ENCODE peak calls at places on chromosomes 12 and 14, in six cellular contexts. Y is uterus, C is sigmoid colon, S is prostate gland, P is H54, D is tibial nerve. O is an unnamed sample.

GRCh38 chr14:76314521-76314951 is 61.4 kb upstream of the ESRRB start:
- DNase-seq in Y (no peak), C (peak), S (no peak), P (no peak), D (no peak), O (no peak)

GRCh38 chr12:27946396-27946795 is 26.1 kb downstream of the PTHLH start:
- DNase-seq in Y (no peak), C (no peak), S (no peak), P (no peak), D (no peak), O (no peak)

GRCh38 chr12:89433634-89434033 is 81.3 kb upstream of the DUSP6 start:
- DNase-seq in Y (no peak), C (no peak), S (no peak), P (no peak), D (no peak), O (no peak)

GRCh38 chr14:75831455-75831854 is 150.3 kb downstream of the TGFB3 start:
- DNase-seq in Y (peak), C (peak), S (peak), P (no peak), D (peak), O (no peak)

GRCh38 chr12:28367993-28368392 is 177.7 kb downstream of the CCDC91 start:
- DNase-seq in Y (no peak), C (no peak), S (no peak), P (no peak), D (no peak), O (no peak)

GRCh38 chr12:11862794-11863193 is 207.9 kb upstream of the BCL2L14 start:
- DNase-seq in Y (peak), C (no peak), S (no peak), P (no peak), D (no peak), O (no peak)

GRCh38 chr14:60805881-60806569 is 71.5 kb downstream of the MNAT1 start:
- DNase-seq in Y (no peak), C (no peak), S (no peak), P (peak), D (no peak), O (no peak)

GRCh38 chr14:71586131-71586893 is 345.9 kb upstream of the RGS6 start:
- DNase-seq in Y (peak), C (no peak), S (no peak), P (peak), D (no peak), O (no peak)

GRCh38 chr14:54782803-54783659 is 119.6 kb downstream of the GCH1 start:
- DNase-seq in Y (no peak), C (peak), S (no peak), P (no peak), D (no peak), O (no peak)

GRCh38 chr12:111225307-111225706 is 143.6 kb downstream of the PHETA1 start:
- DNase-seq in Y (no peak), C (no peak), S (no peak), P (no peak), D (no peak), O (no peak)

GRCh38 chr14:56374421-56374820 is 205.2 kb upstream of the TMEM260 start:
- DNase-seq in Y (no peak), C (no peak), S (no peak), P (no peak), D (no peak), O (no peak)

GRCh38 chr14:96586056-96586455 is 83.9 kb downstream of the PAPOLA start:
- DNase-seq in Y (no peak), C (no peak), S (no peak), P (no peak), D (no peak), O (no peak)

GRCh38 chr12:47905313-47905730 is 528 bp upstream of the VDR start:
- DNase-seq in Y (no peak), C (peak), S (peak), P (no peak), D (peak), O (no peak)

GRCh38 chr14:55427439-55427838 is 13.0 kb downstream of the TBPL2 start:
- DNase-seq in Y (no peak), C (no peak), S (no peak), P (no peak), D (no peak), O (peak)

GRCh38 chr12:123757555-123757954 is 4.5 kb upstream of the DNAH10 start:
- DNase-seq in Y (peak), C (no peak), S (no peak), P (no peak), D (no peak), O (no peak)

GRCh38 chr12:116043673-116044072 is 233.8 kb downstream of the MED13L start:
- DNase-seq in Y (no peak), C (no peak), S (no peak), P (no peak), D (no peak), O (no peak)

GRCh38 chr12:58917699-58918334 is 2.5 kb downstream of the LRIG3 start:
- DNase-seq in Y (no peak), C (no peak), S (no peak), P (no peak), D (no peak), O (no peak)

GRCh38 chr14:102297436-102298170 is 7.4 kb downstream of the MOK start:
- DNase-seq in Y (no peak), C (no peak), S (no peak), P (no peak), D (no peak), O (no peak)

GRCh38 chr14:84080961-84081360 is 1449.0 kb upstream of the FLRT2 start:
- DNase-seq in Y (no peak), C (no peak), S (no peak), P (no peak), D (no peak), O (no peak)

GRCh38 chr12:68370667-68371066 is 38.5 kb upstream of the MDM1 start:
- DNase-seq in Y (no peak), C (no peak), S (no peak), P (no peak), D (no peak), O (peak)

GRCh38 chr12:124385219-124385969 is 90.5 kb downstream of the RFLNA start:
- DNase-seq in Y (peak), C (no peak), S (no peak), P (peak), D (no peak), O (no peak)

GRCh38 chr12:44842669-44843068 is 33.4 kb downstream of the NELL2 start:
- DNase-seq in Y (no peak), C (no peak), S (no peak), P (no peak), D (no peak), O (no peak)

GRCh38 chr12:93317227-93317626 is 60.5 kb upstream of the NUDT4 start:
- DNase-seq in Y (no peak), C (no peak), S (no peak), P (no peak), D (no peak), O (peak)

GRCh38 chr12:612886-613285 is 50.4 kb downstream of the NINJ2 start:
- DNase-seq in Y (no peak), C (no peak), S (no peak), P (no peak), D (no peak), O (no peak)

GRCh38 chr12:127607146-127607725 is 659.7 kb upstream of the TMEM132C start:
- DNase-seq in Y (no peak), C (no peak), S (no peak), P (no peak), D (no peak), O (no peak)

DNA sequence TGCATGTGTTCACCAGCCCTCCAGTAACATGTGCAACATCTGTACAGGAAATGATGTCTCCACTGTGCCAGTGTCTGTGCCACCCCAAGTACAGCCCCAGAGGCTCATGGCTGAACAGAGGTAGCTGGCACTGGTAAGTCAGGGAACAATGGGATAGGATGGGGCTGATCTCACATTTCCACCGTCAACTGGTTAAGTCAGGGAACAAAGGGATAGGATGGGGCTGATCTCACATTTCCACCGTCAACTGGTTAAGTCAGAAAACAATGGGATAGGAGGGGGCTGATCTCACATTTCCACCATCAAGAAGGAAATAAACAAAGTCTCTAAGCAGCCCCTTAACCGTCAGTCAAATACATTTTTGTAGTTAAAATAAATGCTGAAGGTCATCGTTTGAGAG is 246.6 kb downstream of the TMEM132D start:
- DNase-seq in Y (no peak), C (no peak), S (no peak), P (no peak), D (no peak), O (no peak)
- TF ChIP-seq POLR2A in Y (no peak), C (no peak), S (no peak), P (no peak), D (no peak), O (no peak)

DNA sequence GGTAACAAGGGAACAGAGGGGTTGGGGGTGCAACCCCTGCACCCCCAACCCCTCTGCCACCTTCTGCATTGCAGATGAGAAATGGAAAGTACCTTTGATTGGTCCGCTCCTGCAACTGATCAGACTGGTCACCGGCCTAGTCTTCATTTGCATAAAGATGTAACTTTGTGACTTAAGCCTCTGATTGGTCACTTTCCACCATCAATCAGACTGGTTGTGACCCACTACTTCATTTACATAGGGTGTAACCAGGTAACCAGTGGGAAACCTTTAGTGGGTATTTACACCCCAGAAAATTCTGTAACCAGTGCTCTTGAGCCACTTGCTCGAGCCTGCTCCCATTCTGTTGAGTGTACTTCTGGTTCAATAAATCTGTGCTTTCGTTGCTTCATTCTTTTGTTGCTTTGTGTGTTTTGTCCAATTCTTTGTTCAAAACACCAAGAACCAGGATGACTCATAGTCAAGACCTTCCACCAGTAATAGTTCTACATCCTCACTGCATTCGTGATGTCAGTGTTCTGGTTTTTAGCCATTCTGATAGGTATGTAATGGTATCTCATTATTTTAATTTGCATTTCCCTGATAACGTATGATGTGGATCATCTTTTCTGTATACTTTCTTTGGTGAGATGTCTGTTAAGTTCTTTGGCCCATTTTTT is 30.8 kb downstream of the LEMD3 start:
- DNase-seq in Y (no peak), C (no peak), S (no peak), P (no peak), D (no peak), O (no peak)
- TF ChIP-seq POLR2A in Y (no peak), C (no peak), S (no peak), P (no peak), D (no peak), O (no peak)

DNA sequence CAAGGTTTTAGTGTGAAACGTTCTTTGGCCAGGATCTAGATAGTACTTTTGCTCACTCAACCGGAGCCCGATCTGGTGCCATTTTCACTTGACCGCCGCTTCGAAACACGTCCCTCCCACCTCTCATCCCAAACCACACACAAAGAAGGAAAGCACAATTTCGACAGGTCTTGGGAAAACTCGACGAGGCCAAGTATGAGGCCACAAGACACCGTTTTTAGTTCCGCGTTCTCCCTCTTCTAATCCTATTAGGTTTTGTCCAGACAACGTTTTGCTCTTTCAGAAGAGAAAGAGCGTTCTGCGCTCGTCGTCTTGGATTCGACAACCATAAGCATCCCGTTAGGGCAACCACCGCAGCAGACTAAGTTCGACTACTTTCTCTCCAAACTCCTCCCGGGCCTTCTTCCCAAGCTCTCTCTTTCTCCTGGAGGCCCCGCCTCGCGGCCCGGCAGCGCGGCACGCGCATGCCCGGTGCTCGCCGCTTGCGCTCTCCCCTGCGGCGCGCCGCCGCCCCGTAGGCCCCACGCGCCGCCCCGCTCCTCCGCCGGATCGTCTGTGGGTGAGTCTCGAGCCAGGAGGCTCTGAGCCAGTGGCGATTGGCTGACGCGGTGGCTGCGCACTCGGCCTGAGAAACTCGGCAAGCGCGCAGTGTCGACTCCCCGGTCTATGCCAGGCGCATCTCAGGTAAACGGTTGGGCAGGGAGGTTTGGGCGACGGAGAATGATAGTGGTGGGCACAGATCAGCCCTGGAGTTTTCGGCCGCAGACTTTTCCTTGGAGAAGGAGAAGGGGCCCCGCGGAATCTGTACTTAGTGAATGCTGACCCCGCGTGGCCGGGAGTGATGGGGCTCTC is at the start of gene MIPOL1:
- DNase-seq in Y (peak), C (peak), S (peak), P (no peak), D (peak), O (peak)
- TF ChIP-seq POLR2A in Y (peak), C (no peak), S (peak), P (no peak), D (peak), O (peak)

GRCh38 chr14:68285421-68286179 is 466.0 kb downstream of the RAD51B start:
- DNase-seq in Y (no peak), C (no peak), S (no peak), P (no peak), D (no peak), O (no peak)
- TF ChIP-seq POLR2A in Y (no peak), C (no peak), S (no peak), P (no peak), D (no peak), O (no peak)

GRCh38 chr12:121245951-121246350 is 36.0 kb downstream of the P2RX4 start:
- DNase-seq in Y (no peak), C (no peak), S (no peak), P (no peak), D (no peak), O (no peak)

GRCh38 chr12:121245031-121245430 is 35.1 kb downstream of the P2RX4 start:
- DNase-seq in Y (no peak), C (no peak), S (no peak), P (no peak), D (no peak), O (no peak)

GRCh38 chr12:121250359-121250758 is 40.4 kb downstream of the P2RX4 start:
- DNase-seq in Y (no peak), C (no peak), S (no peak), P (no peak), D (no peak), O (no peak)

GRCh38 chr12:121248611-121249010 is 38.7 kb downstream of the P2RX4 start:
- DNase-seq in Y (no peak), C (no peak), S (no peak), P (no peak), D (no peak), O (no peak)

GRCh38 chr12:121246893-121247557 is 37.1 kb downstream of the P2RX4 start:
- DNase-seq in Y (no peak), C (no peak), S (no peak), P (no peak), D (no peak), O (no peak)
- TF ChIP-seq POLR2A in Y (no peak), C (no peak), S (no peak), P (no peak), D (no peak), O (no peak)

GRCh38 chr14:90198541-90198940 is 57.8 kb upstream of the PSMC1 start:
- DNase-seq in Y (no peak), C (no peak), S (no peak), P (no peak), D (no peak), O (no peak)

GRCh38 chr14:90191154-90191553 is 65.2 kb upstream of the PSMC1 start:
- DNase-seq in Y (no peak), C (no peak), S (no peak), P (no peak), D (no peak), O (no peak)

GRCh38 chr14:90191585-90191984 is 64.8 kb upstream of the PSMC1 start:
- DNase-seq in Y (no peak), C (no peak), S (no peak), P (no peak), D (no peak), O (no peak)

GRCh38 chr14:90194706-90195105 is 61.6 kb upstream of the PSMC1 start:
- DNase-seq in Y (no peak), C (no peak), S (no peak), P (no peak), D (no peak), O (no peak)

GRCh38 chr14:90193925-90194324 is 62.4 kb upstream of the PSMC1 start:
- DNase-seq in Y (no peak), C (no peak), S (no peak), P (no peak), D (no peak), O (peak)
- TF ChIP-seq POLR2A in Y (no peak), C (no peak), S (no peak), P (no peak), D (no peak), O (no peak)

DNA sequence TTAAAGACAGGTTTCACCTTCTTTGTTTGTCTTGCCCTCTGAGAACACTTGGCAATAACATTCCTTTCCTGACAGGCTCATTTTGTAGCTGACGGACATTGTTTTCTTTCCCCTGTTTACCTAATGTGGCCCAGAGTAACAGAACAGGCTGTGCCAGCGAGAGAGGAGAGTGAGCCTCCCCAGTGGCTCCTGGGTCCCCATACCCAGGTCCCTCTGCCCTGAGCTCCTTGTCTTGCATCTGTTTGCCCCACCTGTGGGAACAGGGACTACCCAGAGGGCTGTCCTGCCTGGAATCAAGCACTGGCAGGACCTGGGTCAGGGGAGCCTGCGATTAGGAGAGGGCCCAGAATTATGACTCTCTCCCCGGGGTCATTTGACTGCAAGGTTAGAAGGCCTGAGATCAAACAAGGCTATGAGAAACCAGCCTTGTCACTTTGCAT is 222.9 kb downstream of the ZFP36L1 start:
- DNase-seq in Y (no peak), C (peak), S (peak), P (no peak), D (no peak), O (no peak)
- TF ChIP-seq POLR2A in Y (no peak), C (no peak), S (peak), P (no peak), D (no peak), O (no peak)

GRCh38 chr12:92144045-92144630 is 1.5 kb downstream of the BTG1 start:
- DNase-seq in Y (peak), C (peak), S (peak), P (peak), D (peak), O (peak)
- TF ChIP-seq POLR2A in Y (peak), C (no peak), S (peak), P (no peak), D (peak), O (no peak)

O was measured in erythroblast.